ENCODE peak calls at places on chromosome X, in five cellular contexts. S is CMK, L is iPS-NIHi11, J is left lung, Q is GM04504. N is an unnamed sample.
A peak's percentile ranks its signal among the peaks of the same experiment; 100 is the strongest.

GRCh38 chrX:134990475-134991473 is at the start of gene SMIM10:
- DNase-seq in Q (peak; percentile 42), L (peak; percentile 53), J (peak; percentile 75), S (peak; percentile 43), N (peak; percentile 68)

GRCh38 chrX:56802921-56803848 is 74.1 kb downstream of the NBDY start:
- DNase-seq in L (no peak), J (peak; percentile 77), S (no peak), Q (peak; percentile 73), N (peak; percentile 71)

GRCh38 chrX:44267861-44268260 is 75.6 kb downstream of the EFHC2 start:
- DNase-seq in Q (no peak), J (no peak), S (no peak), L (no peak), N (no peak)

GRCh38 chrX:54444752-54445151 is 4.5 kb downstream of the TSR2 start:
- DNase-seq in S (no peak), Q (no peak), L (no peak), J (no peak), N (no peak)

GRCh38 chrX:11579856-11580595 is 85.7 kb downstream of the ARHGAP6 start:
- DNase-seq in L (no peak), S (no peak), Q (no peak), J (no peak), N (peak; percentile 25)

GRCh38 chrX:154333837-154334271 is 38.3 kb downstream of the TKTL1 start:
- DNase-seq in Q (no peak), S (no peak), J (no peak), L (no peak), N (no peak)

GRCh38 chrX:112867570-112867969 is 26.9 kb upstream of the AMOT start:
- DNase-seq in L (peak; percentile 33), S (no peak), Q (no peak), J (no peak), N (no peak)

GRCh38 chrX:3184176-3184930 is 143.1 kb downstream of the ARSF start:
- DNase-seq in Q (peak; percentile 89), J (no peak), L (no peak), S (no peak), N (no peak)

GRCh38 chrX:118974088-118974907 is at the start of gene LONRF3:
- DNase-seq in S (no peak), Q (no peak), J (peak; percentile 81), L (peak; percentile 20), N (peak; percentile 68)

GRCh38 chrX:149871940-149872339 is 9.0 kb upstream of the MAGEA8 start:
- DNase-seq in S (peak; percentile 32), L (peak; percentile 22), Q (no peak), J (no peak), N (peak; percentile 20)

GRCh38 chrX:96052078-96052477 is 632.6 kb upstream of the DIAPH2 start:
- DNase-seq in J (no peak), L (no peak), S (no peak), Q (no peak), N (no peak)

GRCh38 chrX:7055386-7056137 is 92.0 kb upstream of the STS start:
- DNase-seq in J (no peak), S (no peak), Q (no peak), L (no peak), N (no peak)

GRCh38 chrX:1246816-1247215 is 21.8 kb upstream of the CSF2RA start:
- DNase-seq in Q (peak; percentile 20), J (peak; percentile 73), S (no peak), L (peak; percentile 65), N (peak; percentile 86)

GRCh38 chrX:14718403-14718802 is 154.5 kb downstream of the FANCB start:
- DNase-seq in S (no peak), J (no peak), L (no peak), Q (no peak), N (no peak)

GRCh38 chrX:93422693-93423092 is 250.7 kb downstream of the NAP1L3 start:
- DNase-seq in J (no peak), S (no peak), Q (peak; percentile 1), L (peak; percentile 30), N (peak; percentile 63)

GRCh38 chrX:63400340-63400739 is 49.2 kb upstream of the SPIN4 start:
- DNase-seq in L (no peak), S (no peak), J (no peak), Q (no peak), N (no peak)

GRCh38 chrX:53282313-53282712 is 929 bp upstream of the IQSEC2 start:
- DNase-seq in J (no peak), Q (no peak), L (no peak), S (no peak), N (no peak)

GRCh38 chrX:13345037-13345436 is 25.2 kb upstream of the ATXN3L start:
- DNase-seq in J (no peak), Q (no peak), S (no peak), L (no peak), N (peak; percentile 21)

GRCh38 chrX:2732649-2733048 is 19.2 kb upstream of the XG start:
- DNase-seq in Q (no peak), J (no peak), L (no peak), S (no peak), N (no peak)

GRCh38 chrX:11580789-11581188 is 84.9 kb downstream of the ARHGAP6 start:
- DNase-seq in J (no peak), L (no peak), S (no peak), Q (no peak), N (no peak)

GRCh38 chrX:46036508-46036907 is 508.7 kb downstream of the ZNF674 start:
- DNase-seq in Q (no peak), S (no peak), J (no peak), L (no peak), N (no peak)

GRCh38 chrX:104318330-104319009 is 63.7 kb upstream of the ESX1 start:
- DNase-seq in S (no peak), J (no peak), Q (peak; percentile 24), L (peak; percentile 7), N (no peak)

GRCh38 chrX:133786382-133786781 is 199.0 kb downstream of the GPC3 start:
- DNase-seq in J (no peak), Q (no peak), L (no peak), S (no peak), N (no peak)

GRCh38 chrX:30657542-30658238 is 4.5 kb downstream of the GK start:
- DNase-seq in J (no peak), L (no peak), Q (no peak), S (no peak), N (no peak)

GRCh38 chrX:150219374-150220185 is 143.5 kb upstream of the MAMLD1 start:
- DNase-seq in J (no peak), L (no peak), Q (peak; percentile 29), S (no peak), N (no peak)

GRCh38 chrX:41352329-41352801 is 18.4 kb downstream of the DDX3X start:
- DNase-seq in J (no peak), Q (no peak), L (no peak), S (no peak), N (no peak)

GRCh38 chrX:127128282-127128681 is 308.8 kb downstream of the PRR32 start:
- DNase-seq in Q (no peak), S (no peak), L (no peak), J (no peak), N (no peak)

GRCh38 chrX:80306007-80306406 is 114.2 kb upstream of the TENT5D start:
- DNase-seq in J (no peak), L (no peak), Q (no peak), S (no peak), N (no peak)

GRCh38 chrX:22699591-22700091 is 300.1 kb upstream of the DDX53 start:
- DNase-seq in J (no peak), Q (no peak), S (no peak), L (no peak), N (peak; percentile 67)

GRCh38 chrX:14039344-14039743 is 9.7 kb upstream of the GEMIN8 start:
- DNase-seq in Q (no peak), S (no peak), J (no peak), L (peak; percentile 26), N (peak; percentile 62)

GRCh38 chrX:4320436-4320947 is 607.0 kb upstream of the PRKX start:
- DNase-seq in L (peak; percentile 8), Q (no peak), S (no peak), J (no peak), N (no peak)

GRCh38 chrX:29617725-29618124 is 597.6 kb upstream of the MAGEB2 start:
- DNase-seq in S (no peak), J (no peak), Q (no peak), L (no peak), N (peak; percentile 1)

GRCh38 chrX:48905090-48905790 is 6.2 kb downstream of the SLC35A2 start:
- DNase-seq in Q (no peak), L (no peak), J (no peak), S (no peak), N (no peak)

GRCh38 chrX:39814391-39814790 is 283.4 kb downstream of the BCOR start:
- DNase-seq in S (no peak), J (no peak), L (no peak), Q (no peak), N (peak; percentile 24)

GRCh38 chrX:2330487-2330886 is 170.3 kb downstream of the DHRSX start:
- DNase-seq in L (no peak), Q (no peak), S (no peak), J (no peak), N (no peak)

GRCh38 chrX:37871626-37872302 is 24.4 kb upstream of the DYNLT3 start:
- DNase-seq in J (no peak), S (peak; percentile 1), L (peak; percentile 5), Q (peak; percentile 67), N (no peak)

GRCh38 chrX:151789179-151789800 is 54.7 kb downstream of the CNGA2 start:
- DNase-seq in L (no peak), S (no peak), Q (peak; percentile 72), J (no peak), N (no peak)

GRCh38 chrX:115940888-115941332 is 229.6 kb upstream of the AGTR2 start:
- DNase-seq in Q (peak; percentile 46), S (peak; percentile 25), J (peak; percentile 66), L (peak; percentile 50), N (peak; percentile 18)

GRCh38 chrX:133921764-133922389 is 63.5 kb downstream of the GPC3 start:
- DNase-seq in Q (peak; percentile 0), S (no peak), L (peak; percentile 32), J (peak; percentile 42), N (peak; percentile 35)

GRCh38 chrX:132710756-132711155 is 221.9 kb upstream of the MBNL3 start:
- DNase-seq in J (no peak), S (no peak), L (no peak), Q (no peak), N (no peak)

N was measured in left kidney.